ENCODE peak calls at places on chromosomes 13 and 19, in four cellular contexts. X is dermis blood vessel endothelial cell; L is foreskin fibroblast; C is stimulated activated CD4-positive, alpha-beta T cell treated with anti-CD3 and anti-CD28 coated beads, Interleukin-2, amount 100 ng/mL, for 48 hours. B is an unnamed sample.

GRCh38 chr19:34254552-34255432 is at the start of gene GARRE1:
- DNase-seq in X (peak; percentile 81), L (no peak), C (peak; percentile 27), B (no peak)

GRCh38 chr13:98345103-98345899 is 168.2 kb upstream of the RNF113B start:
- DNase-seq in X (peak; percentile 8), L (no peak), C (no peak), B (no peak)

GRCh38 chr19:2726904-2727639 is 5.9 kb upstream of the DIRAS1 start:
- DNase-seq in X (no peak), L (no peak), C (no peak), B (no peak)

GRCh38 chr13:113598481-113598880 is 13.9 kb downstream of the TFDP1 start:
- DNase-seq in X (no peak), L (no peak), C (no peak), B (no peak)

GRCh38 chr19:47093841-47094240 is 19.7 kb downstream of the ZC3H4 start:
- DNase-seq in X (no peak), L (no peak), C (peak; percentile 36), B (no peak)

GRCh38 chr13:54383604-54384003 is 1355.0 kb downstream of the OLFM4 start:
- DNase-seq in X (no peak), L (no peak), C (no peak), B (no peak)

GRCh38 chr19:39936020-39936419 is 1.6 kb upstream of the FCGBP start:
- DNase-seq in X (no peak), L (no peak), C (no peak), B (no peak)

GRCh38 chr19:8251025-8251472 is 41.9 kb downstream of the CERS4 start:
- DNase-seq in X (no peak), L (no peak), C (no peak), B (no peak)

GRCh38 chr19:8336072-8336569 is 6.9 kb downstream of the KANK3 start:
- DNase-seq in X (peak; percentile 45), L (no peak), C (no peak), B (no peak)

GRCh38 chr13:110390572-110390971 is 83.5 kb downstream of the COL4A2 start:
- DNase-seq in X (no peak), L (peak; percentile 73), C (no peak), B (no peak)

GRCh38 chr19:38778733-38779132 is 5.4 kb upstream of the LGALS7 start:
- DNase-seq in X (no peak), L (no peak), C (no peak), B (no peak)

GRCh38 chr19:47028372-47028672 is 8.7 kb downstream of the NPAS1 start:
- DNase-seq in X (no peak), L (no peak), C (no peak), B (no peak)